ENCODE peak calls at places on chromosome 4, in ten cellular contexts. One of them, this sample, is unnamed.

GRCh38 chr4:155546451-155546850 is 120.2 kb upstream of the GUCY1A1 start:
- DNase-seq in NCI-H2171 treated with DMSO at 0.1 percent for 48 hours: no peak
- DNase-seq in GM10248: no peak
- DNase-seq in GM12865: no peak
- DNase-seq in testis: no peak
- DNase-seq in OCI-LY7: no peak
- DNase-seq in Calu3: no peak
- DNase-seq in cardiac muscle cell: no peak
- DNase-seq in BJ: no peak
- DNase-seq in heart right ventricle: no peak
- DNase-seq in this sample: no peak

GRCh38 chr4:168787801-168788200 is 222.3 kb downstream of the CBR4 start:
- DNase-seq in OCI-LY7: no peak
- DNase-seq in Calu3: no peak
- DNase-seq in testis: no peak
- DNase-seq in BJ: no peak
- DNase-seq in heart right ventricle: no peak
- DNase-seq in cardiac muscle cell: no peak
- DNase-seq in GM10248: no peak
- DNase-seq in GM12865: no peak
- DNase-seq in NCI-H2171 treated with DMSO at 0.1 percent for 48 hours: no peak
- DNase-seq in this sample: no peak

GRCh38 chr4:2281575-2282343 is 19.9 kb upstream of the MXD4 start:
- DNase-seq in Calu3: no peak
- DNase-seq in OCI-LY7: peak
- DNase-seq in cardiac muscle cell: no peak
- DNase-seq in NCI-H2171 treated with DMSO at 0.1 percent for 48 hours: no peak
- DNase-seq in GM10248: no peak
- DNase-seq in GM12865: peak
- DNase-seq in heart right ventricle: no peak
- DNase-seq in BJ: no peak
- DNase-seq in testis: no peak
- DNase-seq in this sample: no peak

GRCh38 chr4:86329431-86329830 is 30.4 kb downstream of the MAPK10 start:
- DNase-seq in GM12865: no peak
- DNase-seq in BJ: no peak
- DNase-seq in cardiac muscle cell: no peak
- DNase-seq in testis: no peak
- DNase-seq in OCI-LY7: no peak
- DNase-seq in NCI-H2171 treated with DMSO at 0.1 percent for 48 hours: no peak
- DNase-seq in heart right ventricle: no peak
- DNase-seq in Calu3: no peak
- DNase-seq in GM10248: no peak
- DNase-seq in this sample: no peak

GRCh38 chr4:14264437-14264836 is 636.9 kb upstream of the BOD1L1 start:
- DNase-seq in cardiac muscle cell: no peak
- DNase-seq in Calu3: peak
- DNase-seq in GM12865: peak
- DNase-seq in testis: no peak
- DNase-seq in NCI-H2171 treated with DMSO at 0.1 percent for 48 hours: no peak
- DNase-seq in heart right ventricle: no peak
- DNase-seq in OCI-LY7: no peak
- DNase-seq in BJ: no peak
- DNase-seq in GM10248: no peak
- DNase-seq in this sample: no peak

GRCh38 chr4:118790544-118790943 is 45.4 kb downstream of the SEC24D start:
- DNase-seq in GM10248: no peak
- DNase-seq in testis: no peak
- DNase-seq in heart right ventricle: no peak
- DNase-seq in cardiac muscle cell: no peak
- DNase-seq in Calu3: no peak
- DNase-seq in BJ: no peak
- DNase-seq in NCI-H2171 treated with DMSO at 0.1 percent for 48 hours: no peak
- DNase-seq in OCI-LY7: no peak
- DNase-seq in GM12865: no peak
- DNase-seq in this sample: no peak

GRCh38 chr4:168621806-168622589 is 125.1 kb downstream of the PALLD start:
- DNase-seq in GM12865: no peak
- DNase-seq in BJ: peak
- DNase-seq in heart right ventricle: no peak
- DNase-seq in Calu3: no peak
- DNase-seq in testis: no peak
- DNase-seq in GM10248: no peak
- DNase-seq in NCI-H2171 treated with DMSO at 0.1 percent for 48 hours: no peak
- DNase-seq in OCI-LY7: no peak
- DNase-seq in cardiac muscle cell: no peak
- DNase-seq in this sample: no peak

GRCh38 chr4:139934336-139934735 is 219.6 kb downstream of the MAML3 start:
- DNase-seq in GM10248: no peak
- DNase-seq in BJ: no peak
- DNase-seq in cardiac muscle cell: no peak
- DNase-seq in GM12865: no peak
- DNase-seq in Calu3: no peak
- DNase-seq in OCI-LY7: no peak
- DNase-seq in NCI-H2171 treated with DMSO at 0.1 percent for 48 hours: peak
- DNase-seq in heart right ventricle: no peak
- DNase-seq in testis: no peak
- DNase-seq in this sample: no peak

GRCh38 chr4:173121044-173121685 is 47.4 kb upstream of the GALNT7 start:
- DNase-seq in NCI-H2171 treated with DMSO at 0.1 percent for 48 hours: peak
- DNase-seq in testis: no peak
- DNase-seq in GM12865: peak
- DNase-seq in GM10248: peak
- DNase-seq in BJ: peak
- DNase-seq in cardiac muscle cell: peak
- DNase-seq in OCI-LY7: peak
- DNase-seq in heart right ventricle: peak
- DNase-seq in Calu3: peak
- DNase-seq in this sample: no peak

GRCh38 chr4:83535945-83536648 is at the start of gene GPAT3:
- DNase-seq in cardiac muscle cell: peak
- DNase-seq in testis: peak
- DNase-seq in GM10248: peak
- DNase-seq in OCI-LY7: no peak
- DNase-seq in Calu3: peak
- DNase-seq in GM12865: peak
- DNase-seq in BJ: no peak
- DNase-seq in heart right ventricle: peak
- DNase-seq in NCI-H2171 treated with DMSO at 0.1 percent for 48 hours: peak
- DNase-seq in this sample: peak

GRCh38 chr4:140135529-140136021 is 18.4 kb downstream of the MAML3 start:
- DNase-seq in GM12865: no peak
- DNase-seq in Calu3: no peak
- DNase-seq in BJ: no peak
- DNase-seq in NCI-H2171 treated with DMSO at 0.1 percent for 48 hours: peak
- DNase-seq in cardiac muscle cell: peak
- DNase-seq in OCI-LY7: no peak
- DNase-seq in testis: peak
- DNase-seq in GM10248: no peak
- DNase-seq in heart right ventricle: peak
- DNase-seq in this sample: no peak

GRCh38 chr4:6873792-6874461 is 35.7 kb upstream of the TBC1D14 start:
- DNase-seq in heart right ventricle: peak
- DNase-seq in testis: peak
- DNase-seq in cardiac muscle cell: peak
- DNase-seq in Calu3: peak
- DNase-seq in OCI-LY7: peak
- DNase-seq in GM12865: peak
- DNase-seq in GM10248: peak
- DNase-seq in NCI-H2171 treated with DMSO at 0.1 percent for 48 hours: no peak
- DNase-seq in BJ: no peak
- DNase-seq in this sample: no peak

GRCh38 chr4:74033721-74034120 is 4.8 kb downstream of the CXCL3 start:
- DNase-seq in GM10248: no peak
- DNase-seq in NCI-H2171 treated with DMSO at 0.1 percent for 48 hours: no peak
- DNase-seq in heart right ventricle: no peak
- DNase-seq in GM12865: no peak
- DNase-seq in testis: no peak
- DNase-seq in Calu3: no peak
- DNase-seq in OCI-LY7: no peak
- DNase-seq in cardiac muscle cell: no peak
- DNase-seq in BJ: no peak
- DNase-seq in this sample: no peak

GRCh38 chr4:174314274-174314673 is 30.6 kb downstream of the CEP44 start:
- DNase-seq in heart right ventricle: no peak
- DNase-seq in NCI-H2171 treated with DMSO at 0.1 percent for 48 hours: no peak
- DNase-seq in cardiac muscle cell: no peak
- DNase-seq in BJ: no peak
- DNase-seq in OCI-LY7: no peak
- DNase-seq in GM10248: no peak
- DNase-seq in GM12865: no peak
- DNase-seq in Calu3: no peak
- DNase-seq in testis: no peak
- DNase-seq in this sample: no peak

GRCh38 chr4:11720292-11720691 is 291.6 kb upstream of the HS3ST1 start:
- DNase-seq in heart right ventricle: peak
- DNase-seq in BJ: no peak
- DNase-seq in GM12865: peak
- DNase-seq in GM10248: peak
- DNase-seq in Calu3: peak
- DNase-seq in OCI-LY7: no peak
- DNase-seq in cardiac muscle cell: peak
- DNase-seq in NCI-H2171 treated with DMSO at 0.1 percent for 48 hours: peak
- DNase-seq in testis: peak
- DNase-seq in this sample: no peak

GRCh38 chr4:150385606-150386005 is 196.3 kb upstream of the MAB21L2 start:
- DNase-seq in testis: no peak
- DNase-seq in OCI-LY7: no peak
- DNase-seq in cardiac muscle cell: peak
- DNase-seq in heart right ventricle: peak
- DNase-seq in GM10248: no peak
- DNase-seq in Calu3: no peak
- DNase-seq in BJ: peak
- DNase-seq in GM12865: no peak
- DNase-seq in NCI-H2171 treated with DMSO at 0.1 percent for 48 hours: peak
- DNase-seq in this sample: peak